ENCODE peak calls at places on chromosome 19, in six cellular contexts. M is PC-3, K is GM23248, V is PC-9, D is GM23338, T is hepatocyte. E is an unnamed sample. For H3K9me2, the result is how much of the 10 kb centered on the place peaks cover.

GRCh38 chr19:55344444-55344843 is 4.8 kb downstream of the KMT5C start:
- DNase-seq in M (no peak), K (no peak), V (peak), D (no peak), T (no peak), E (no peak)

GRCh38 chr19:15010497-15011255 is 31.0 kb upstream of the SLC1A6 start:
- DNase-seq in M (no peak), K (no peak), V (no peak), D (peak), T (no peak), E (no peak)

GRCh38 chr19:15243236-15243957 is 11.1 kb upstream of the EPHX3 start:
- DNase-seq in M (no peak), K (no peak), V (no peak), D (no peak), T (no peak), E (no peak)

GRCh38 chr19:43664008-43664407 is 6.0 kb downstream of the PLAUR start:
- DNase-seq in M (no peak), K (no peak), V (no peak), D (no peak), T (no peak), E (peak)

GRCh38 chr19:50486823-50487515 is 10.3 kb upstream of the GARIN5A start:
- DNase-seq in M (peak), K (peak), V (peak), D (peak), T (no peak), E (peak)

GRCh38 chr19:12778020-12778904 is 2.9 kb upstream of the HOOK2 start:
- DNase-seq in M (peak), K (peak), V (peak), D (peak), T (peak), E (peak)

GRCh38 chr19:11447347-11448262 is 12.2 kb downstream of the PRKCSH start:
- DNase-seq in M (no peak), K (no peak), V (no peak), D (no peak), T (no peak), E (no peak)

GRCh38 chr19:4326837-4327251 is 11.8 kb downstream of the STAP2 start:
- DNase-seq in M (no peak), K (no peak), V (no peak), D (peak), T (no peak), E (no peak)

GRCh38 chr19:42531313-42531712 is 3.0 kb upstream of the CEACAM1 start:
- DNase-seq in M (peak), K (no peak), V (peak), D (no peak), T (no peak), E (no peak)

GRCh38 chr19:35031072-35031881 is 1.0 kb downstream of the SCN1B start:
- DNase-seq in M (peak), K (peak), V (no peak), D (peak), T (no peak), E (no peak)

GRCh38 chr19:51375504-51376221 is 3.2 kb upstream of the NKG7 start:
- DNase-seq in M (no peak), K (no peak), V (no peak), D (no peak), T (no peak), E (no peak)

GRCh38 chr19:53102186-53102585 is 1.0 kb downstream of the ZNF160 start:
- DNase-seq in M (peak), K (peak), V (no peak), D (no peak), T (peak), E (no peak)

GRCh38 chr19:41263042-41263849 is 926 bp upstream of the HNRNPUL1 start:
- DNase-seq in M (peak), K (peak), V (peak), D (peak), T (peak), E (peak)

GRCh38 chr19:36771275-36772231 is 1.1 kb downstream of the ZNF850 start:
- DNase-seq in M (peak), K (peak), V (peak), D (peak), T (peak), E (no peak)

GRCh38 chr19:49427855-49428546 is 2.8 kb downstream of the GFY start:
- DNase-seq in M (peak), K (peak), V (no peak), D (peak), T (no peak), E (no peak)
- TF ChIP-seq EZH2 in M (no peak), K (peak), V (peak), D (no peak), T (peak), E (peak)

GRCh38 chr19:16851031-16851712 is 22.0 kb downstream of the SIN3B start:
- DNase-seq in M (peak), K (peak), V (no peak), D (no peak), T (no peak), E (no peak)

GRCh38 chr19:16850133-16850532 is 20.9 kb downstream of the SIN3B start:
- DNase-seq in M (peak), K (peak), V (no peak), D (no peak), T (no peak), E (no peak)

GRCh38 chr19:16846901-16847300 is 17.7 kb downstream of the SIN3B start:
- DNase-seq in M (no peak), K (no peak), V (no peak), D (no peak), T (no peak), E (no peak)

GRCh38 chr19:16847407-16847806 is 18.2 kb downstream of the SIN3B start:
- DNase-seq in M (no peak), K (no peak), V (no peak), D (no peak), T (no peak), E (no peak)

DNA sequence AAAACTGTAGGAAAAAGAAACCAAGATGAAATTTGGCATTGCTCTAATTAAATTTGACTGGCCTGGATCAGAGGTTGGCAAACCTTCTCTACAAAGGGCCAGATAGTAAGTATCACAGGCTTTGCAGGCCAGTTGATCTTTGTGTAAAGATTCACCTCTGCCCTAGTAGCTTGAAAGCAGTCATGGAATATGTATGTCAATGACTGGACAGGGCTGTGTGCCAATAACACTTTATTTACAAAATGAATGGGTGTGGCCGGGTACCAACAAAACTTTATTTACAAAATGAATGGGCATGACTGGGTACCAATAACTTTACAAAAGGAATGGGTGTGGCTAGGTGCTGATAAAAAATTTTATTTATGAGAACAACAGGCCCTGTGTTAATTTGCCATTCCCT is 20.0 kb downstream of the SIN3B start:
- DNase-seq in M (peak), K (peak), V (peak), D (no peak), T (no peak), E (no peak)
- H3K9me2 ChIP-seq in M (under half), K (under half), V (under half), D (under half), T (under half), E (under half)

GRCh38 chr19:8065489-8066261 is 13.1 kb downstream of the CCL25 start:
- DNase-seq in M (no peak), K (no peak), V (no peak), D (no peak), T (no peak), E (no peak)
- H2AFZ ChIP-seq in M (no peak), K (no peak), V (no peak), D (no peak), T (no peak), E (no peak)

GRCh38 chr19:33621811-33622504 is at the start of gene CHST8:
- DNase-seq in M (no peak), K (peak), V (no peak), D (peak), T (peak), E (peak)

GRCh38 chr19:33621065-33621785 is 528 bp upstream of the CHST8 start:
- DNase-seq in M (no peak), K (no peak), V (no peak), D (peak), T (no peak), E (no peak)

GRCh38 chr19:33618884-33619283 is 2.9 kb upstream of the CHST8 start:
- DNase-seq in M (no peak), K (no peak), V (no peak), D (no peak), T (no peak), E (no peak)

GRCh38 chr19:33622505-33622808 is 704 bp downstream of the CHST8 start:
- DNase-seq in M (no peak), K (peak), V (no peak), D (peak), T (no peak), E (peak)

DNA sequence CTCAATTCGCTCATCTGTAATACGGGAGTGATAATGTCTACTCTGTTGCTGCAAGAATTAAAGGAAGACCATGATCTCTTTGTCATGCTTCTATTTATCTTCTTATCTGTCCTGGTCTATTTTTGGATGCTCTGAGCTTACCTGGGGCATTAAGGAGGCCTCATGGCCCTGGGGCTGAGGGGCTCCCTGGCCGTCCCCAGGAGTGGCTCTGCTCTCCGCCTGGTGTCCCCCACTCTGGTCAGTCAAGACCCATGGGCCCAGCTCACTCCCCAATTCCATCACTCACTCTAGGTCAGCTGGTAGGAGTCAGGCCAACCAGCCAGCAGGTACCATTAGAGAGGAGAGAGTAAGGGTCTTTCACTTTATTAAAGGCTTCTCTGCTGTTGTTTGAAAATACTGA is 1.1 kb upstream of the CHST8 start:
- DNase-seq in M (no peak), K (no peak), V (no peak), D (no peak), T (no peak), E (no peak)
- TF ChIP-seq EZH2 in M (no peak), K (no peak), V (no peak), D (no peak), T (no peak), E (no peak)

DNA sequence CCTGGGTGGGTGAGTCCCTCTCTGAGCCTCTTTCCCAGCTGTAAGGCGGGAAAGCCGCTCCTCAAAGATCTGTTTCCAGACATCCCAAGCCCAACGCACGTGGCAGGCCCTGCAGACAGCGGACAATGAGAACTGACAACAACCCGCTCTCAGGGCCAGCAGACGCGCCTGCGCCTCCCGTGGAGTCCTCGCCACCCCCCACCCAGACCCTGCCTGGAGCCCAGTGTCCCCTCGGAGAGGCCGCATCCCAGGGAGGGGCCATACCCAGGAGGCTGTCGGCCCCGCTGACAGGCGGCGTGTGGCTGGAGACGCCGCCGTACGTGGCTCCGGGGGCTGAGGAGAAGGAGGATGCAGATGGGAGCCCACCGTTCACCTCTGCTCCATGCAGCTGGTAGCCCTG is 16.3 kb upstream of the UQCR11 start:
- DNase-seq in M (no peak), K (no peak), V (no peak), D (no peak), T (no peak), E (no peak)
- H3K9me2 ChIP-seq in M (under half), K (under half), V (under half), D (under half), T (under half), E (under half)

GRCh38 chr19:58544591-58545285 is 874 bp downstream of the TRIM28 start:
- DNase-seq in M (peak), K (peak), V (no peak), D (peak), T (peak), E (peak)
- H2AFZ ChIP-seq in M (no peak), K (peak), V (no peak), D (no peak), T (no peak), E (no peak)

GRCh38 chr19:5491565-5491964 is 36.3 kb downstream of the ZNRF4 start:
- DNase-seq in M (no peak), K (no peak), V (no peak), D (no peak), T (no peak), E (no peak)

GRCh38 chr19:5494780-5495179 is 39.6 kb downstream of the ZNRF4 start:
- DNase-seq in M (no peak), K (no peak), V (no peak), D (no peak), T (no peak), E (no peak)

GRCh38 chr19:5495792-5496191 is 40.6 kb downstream of the ZNRF4 start:
- DNase-seq in M (no peak), K (no peak), V (no peak), D (no peak), T (no peak), E (no peak)

GRCh38 chr19:5492281-5492812 is 37.1 kb downstream of the ZNRF4 start:
- DNase-seq in M (no peak), K (no peak), V (no peak), D (no peak), T (no peak), E (no peak)

GRCh38 chr19:5492813-5493409 is 37.7 kb downstream of the ZNRF4 start:
- DNase-seq in M (no peak), K (no peak), V (no peak), D (no peak), T (no peak), E (no peak)
- TF ChIP-seq EZH2 in M (peak), K (no peak), V (no peak), D (no peak), T (peak), E (peak)